ENCODE peak calls at places on chromosomes 7 and 10, in six cellular contexts. T is GM12865, G is heart left ventricle, O is upper lobe of left lung, M is mucosa of descending colon, B is AG04450. A is an unnamed sample.
A peak's percentile ranks its signal among the peaks of the same experiment; 100 is the strongest.

GRCh38 chr10:89144836-89145235 is 62.3 kb downstream of the CH25H start:
- DNase-seq in M (no peak), G (no peak), O (no peak), T (no peak), B (no peak), A (no peak)

GRCh38 chr10:62511656-62512055 is 137.5 kb downstream of the ZNF365 start:
- DNase-seq in M (no peak), B (no peak), T (peak; percentile 9), G (no peak), O (no peak), A (no peak)

GRCh38 chr10:132707776-132708171 is 78.2 kb downstream of the NKX6-2 start:
- DNase-seq in G (peak; percentile 15), M (peak; percentile 21), O (peak; percentile 71), T (no peak), B (no peak), A (no peak)

GRCh38 chr7:133164444-133164843 is 82.6 kb upstream of the CHCHD3 start:
- DNase-seq in T (no peak), O (no peak), B (no peak), M (no peak), G (no peak), A (no peak)

GRCh38 chr10:557792-558328 is 131.6 kb downstream of the DIP2C start:
- DNase-seq in M (no peak), G (no peak), O (no peak), B (no peak), T (no peak), A (peak; percentile 42)

GRCh38 chr7:110541962-110542361 is 549.0 kb upstream of the LRRN3 start:
- DNase-seq in B (peak; percentile 10), T (no peak), O (no peak), M (no peak), G (no peak), A (no peak)

GRCh38 chr10:15585303-15585715 is 134.4 kb downstream of the ITGA8 start:
- DNase-seq in O (peak; percentile 62), G (peak; percentile 52), B (no peak), T (peak; percentile 60), M (peak; percentile 65), A (peak; percentile 63)

GRCh38 chr7:113338297-113338696 is 219.9 kb upstream of the SMIM30 start:
- DNase-seq in M (no peak), T (no peak), G (no peak), O (no peak), B (no peak), A (no peak)

GRCh38 chr10:73585223-73585784 is 5.8 kb downstream of the USP54 start:
- DNase-seq in G (no peak), B (no peak), O (no peak), T (no peak), M (no peak), A (no peak)

GRCh38 chr7:36617408-36617807 is 106.9 kb downstream of the AOAH start:
- DNase-seq in B (no peak), O (no peak), G (no peak), M (no peak), T (no peak), A (no peak)

GRCh38 chr10:48639646-48640045 is 34.8 kb upstream of the ARHGAP22 start:
- DNase-seq in O (no peak), B (no peak), G (no peak), T (no peak), M (no peak), A (no peak)

GRCh38 chr7:11638026-11638774 is 193.8 kb downstream of the THSD7A start:
- DNase-seq in G (no peak), T (no peak), M (no peak), O (no peak), B (no peak), A (no peak)

GRCh38 chr7:74141705-74142104 is 32.5 kb upstream of the EIF4H start:
- DNase-seq in T (peak; percentile 11), M (no peak), B (no peak), G (no peak), O (no peak), A (peak; percentile 23)

GRCh38 chr7:44797329-44798258 is 1.1 kb downstream of the PPIA start:
- DNase-seq in O (peak; percentile 96), M (peak; percentile 92), G (peak; percentile 91), T (peak; percentile 94), B (peak; percentile 65), A (peak; percentile 91)
- TF ChIP-seq CTCF in O (peak; percentile 56), M (peak; percentile 58), G (peak; percentile 34), T (peak; percentile 52), B (peak; percentile 48), A (peak; percentile 30)

GRCh38 chr10:29132821-29133156 is 156.1 kb upstream of the LYZL1 start:
- DNase-seq in B (no peak), M (no peak), O (no peak), G (no peak), T (no peak), A (no peak)

GRCh38 chr10:29127731-29128130 is 161.1 kb upstream of the LYZL1 start:
- DNase-seq in B (no peak), O (no peak), M (no peak), G (no peak), T (no peak), A (no peak)

GRCh38 chr10:29131952-29132820 is 156.7 kb upstream of the LYZL1 start:
- DNase-seq in M (no peak), O (no peak), T (no peak), G (peak; percentile 37), B (no peak), A (no peak)

GRCh38 chr10:29127037-29127436 is 161.8 kb upstream of the LYZL1 start:
- DNase-seq in M (no peak), B (no peak), O (no peak), T (no peak), G (no peak), A (no peak)

DNA sequence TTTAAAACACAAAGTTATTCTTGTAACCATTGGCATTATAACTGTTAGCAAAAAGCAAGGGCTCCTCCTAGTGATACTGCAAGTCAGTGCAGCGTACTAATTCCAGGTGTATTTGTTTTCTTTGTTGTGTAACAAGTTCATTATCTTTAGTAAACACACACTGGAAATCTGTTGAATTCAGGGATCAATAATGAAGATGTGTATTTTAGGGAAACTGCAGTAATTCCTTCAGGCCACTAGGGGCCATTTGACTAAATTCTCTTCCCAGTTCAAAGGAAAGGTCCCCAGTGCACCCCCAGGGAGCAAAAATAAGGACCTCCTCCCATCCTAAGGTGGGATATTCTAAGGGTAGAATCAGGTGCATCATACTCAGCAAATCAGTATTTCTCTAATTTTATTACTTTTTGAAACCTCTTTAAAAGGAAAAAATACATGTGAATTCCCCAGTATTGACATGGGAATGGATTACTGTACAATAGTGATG is 158.6 kb upstream of the LYZL1 start:
- DNase-seq in M (no peak), G (no peak), O (no peak), B (no peak), T (peak; percentile 36), A (no peak)
- TF ChIP-seq CTCF in M (no peak), G (peak; percentile 65), O (peak; percentile 57), B (peak; percentile 73), T (peak; percentile 53), A (peak; percentile 68)

GRCh38 chr10:123045961-123046731 is 37.3 kb downstream of the ACADSB start:
- DNase-seq in O (no peak), M (no peak), G (no peak), T (no peak), B (no peak), A (no peak)

GRCh38 chr10:123042708-123043408 is 34.1 kb downstream of the ACADSB start:
- DNase-seq in G (no peak), M (no peak), B (no peak), O (no peak), T (no peak), A (no peak)

GRCh38 chr10:123043409-123043925 is 34.7 kb downstream of the ACADSB start:
- DNase-seq in T (peak; percentile 84), O (no peak), M (peak; percentile 43), B (peak; percentile 23), G (no peak), A (peak; percentile 63)

GRCh38 chr10:123039632-123039930 is 30.8 kb downstream of the ACADSB start:
- DNase-seq in G (no peak), M (no peak), B (no peak), O (no peak), T (no peak), A (no peak)

GRCh38 chr10:123044391-123044790 is 35.6 kb downstream of the ACADSB start:
- DNase-seq in G (no peak), M (no peak), B (no peak), O (no peak), T (no peak), A (no peak)
- TF ChIP-seq CTCF in G (no peak), M (no peak), B (no peak), O (no peak), T (no peak), A (no peak)

DNA sequence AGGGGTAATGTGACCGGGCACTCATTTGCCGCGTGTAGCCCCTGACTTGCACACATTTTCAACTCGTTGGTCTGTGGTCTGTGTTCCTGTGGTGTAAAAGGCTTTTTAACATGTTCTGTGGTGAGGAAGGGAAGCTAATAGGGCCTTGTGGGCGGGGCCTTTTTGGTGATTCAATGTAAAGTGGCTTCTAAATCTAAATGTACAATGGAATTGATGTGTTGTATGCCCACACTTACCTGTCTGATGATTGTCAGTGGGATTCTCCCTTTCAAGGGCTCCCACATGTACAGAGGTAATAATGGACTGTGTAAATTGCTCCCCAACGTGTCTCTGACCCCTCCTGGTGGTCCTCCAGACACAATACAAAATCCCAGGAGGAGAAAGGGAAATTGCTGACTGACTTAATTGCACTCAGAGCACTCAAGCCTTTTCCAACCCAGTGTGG is 43.1 kb upstream of the GATAD1 start:
- DNase-seq in O (no peak), M (no peak), G (no peak), B (no peak), T (no peak), A (peak; percentile 82)
- TF ChIP-seq CTCF in O (no peak), M (no peak), G (no peak), B (no peak), T (no peak), A (no peak)

DNA sequence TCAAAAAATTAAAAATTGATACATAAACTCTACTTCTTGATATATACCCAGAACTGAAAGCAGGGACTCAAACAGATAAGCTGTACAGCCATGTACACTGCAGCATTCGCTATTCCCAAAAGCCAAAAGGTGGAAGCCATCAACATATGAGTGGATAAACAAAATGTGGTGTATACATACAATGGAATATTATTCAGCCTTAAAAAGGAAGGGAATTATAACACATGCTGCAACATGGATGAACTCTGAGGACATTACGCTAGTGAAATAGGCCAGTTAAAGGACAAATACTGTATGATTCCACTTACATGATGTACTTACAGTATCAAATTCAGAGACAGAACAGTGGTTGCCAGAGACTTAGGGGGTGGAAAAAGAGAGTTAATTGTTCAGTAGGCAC is 8.1 kb downstream of the TMEM209 start:
- DNase-seq in B (no peak), T (no peak), M (no peak), O (no peak), G (no peak), A (no peak)
- TF ChIP-seq CTCF in B (no peak), T (no peak), M (no peak), O (no peak), G (no peak), A (no peak)

DNA sequence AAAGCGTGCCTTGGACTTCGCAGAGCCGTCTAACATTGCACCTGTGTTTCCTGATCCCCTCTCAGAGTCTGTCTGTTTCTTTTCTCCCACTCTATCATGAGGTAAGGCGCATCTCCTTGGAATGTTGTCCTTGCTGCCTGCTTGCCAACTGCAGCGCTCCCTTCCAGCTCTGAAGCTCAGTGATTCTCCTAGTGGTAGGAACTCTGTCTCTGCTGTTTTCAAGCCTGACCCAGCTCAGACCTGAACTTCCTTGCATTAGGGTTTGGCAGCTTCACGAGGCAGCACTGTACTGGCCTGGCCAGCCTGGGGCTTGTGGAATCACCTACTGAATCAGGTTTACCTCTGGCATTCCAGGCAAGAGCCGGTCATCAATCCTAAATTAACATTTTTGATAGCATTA is 123.9 kb downstream of the CREB5 start:
- DNase-seq in M (no peak), O (no peak), G (no peak), T (no peak), B (no peak), A (no peak)
- TF ChIP-seq CTCF in M (no peak), O (no peak), G (peak; percentile 33), T (no peak), B (peak; percentile 67), A (no peak)

A was measured in activated CD8-positive, alpha-beta T cell treated with anti-CD3 and anti-CD28 coated beads for 36 hours.